ENCODE peak calls at places on chromosomes 3 and 15, in ten cellular contexts. Q is psoas muscle, W is fibroblast of the aortic adventitia, X is epithelial cell of esophagus, U is adrenal gland, A is mucosa of descending colon, P is dorsolateral prefrontal cortex, S is cardiac muscle cell, N is left lung, I is PC-9. E is an unnamed sample.

GRCh38 chr15:71237456-71238188 is 122.4 kb downstream of the THSD4 start:
- DNase-seq in Q (peak; percentile 26), W (peak; percentile 98), X (peak; percentile 99), U (peak; percentile 52), A (peak; percentile 81), P (peak; percentile 71), S (peak; percentile 15), N (no peak), I (peak; percentile 77), E (peak; percentile 97)

GRCh38 chr15:62464705-62465104 is 299.6 kb upstream of the C2CD4B start:
- DNase-seq in Q (no peak), W (peak; percentile 61), X (no peak), U (no peak), A (no peak), P (no peak), S (no peak), N (no peak), I (no peak), E (peak; percentile 63)

GRCh38 chr3:74066456-74066855 is 441.7 kb upstream of the PDZRN3 start:
- DNase-seq in Q (no peak), W (no peak), X (no peak), U (peak; percentile 6), A (no peak), P (no peak), S (no peak), N (no peak), I (no peak), E (no peak)

GRCh38 chr3:66398228-66399025 is 102.4 kb downstream of the LRIG1 start:
- DNase-seq in Q (no peak), W (no peak), X (peak; percentile 86), U (no peak), A (no peak), P (peak; percentile 7), S (no peak), N (peak; percentile 36), I (no peak), E (no peak)

GRCh38 chr3:3134750-3135448 is 8.2 kb downstream of the TRNT1 start:
- DNase-seq in Q (no peak), W (no peak), X (peak; percentile 36), U (no peak), A (no peak), P (peak; percentile 47), S (no peak), N (no peak), I (no peak), E (peak; percentile 49)

GRCh38 chr15:55829826-55830225 is 86.9 kb upstream of the PRTG start:
- DNase-seq in Q (no peak), W (no peak), X (peak; percentile 69), U (no peak), A (no peak), P (no peak), S (no peak), N (no peak), I (no peak), E (no peak)

GRCh38 chr3:51968175-51968681 is 974 bp upstream of the PCBP4 start:
- DNase-seq in Q (peak; percentile 34), W (no peak), X (no peak), U (peak; percentile 26), A (peak; percentile 45), P (no peak), S (peak; percentile 63), N (peak; percentile 60), I (no peak), E (no peak)

GRCh38 chr3:197520311-197521276 is 35.2 kb downstream of the BDH1 start:
- DNase-seq in Q (no peak), W (no peak), X (peak; percentile 80), U (no peak), A (peak; percentile 85), P (peak; percentile 74), S (no peak), N (peak; percentile 76), I (no peak), E (peak; percentile 44)

GRCh38 chr3:193788189-193788946 is 195.4 kb downstream of the OPA1 start:
- DNase-seq in Q (peak; percentile 50), W (peak; percentile 58), X (peak; percentile 61), U (peak; percentile 70), A (peak; percentile 62), P (peak; percentile 45), S (peak; percentile 86), N (no peak), I (no peak), E (peak; percentile 80)

GRCh38 chr3:29751647-29752263 is 470.9 kb downstream of the RBMS3 start:
- DNase-seq in Q (no peak), W (no peak), X (no peak), U (no peak), A (no peak), P (no peak), S (no peak), N (peak; percentile 62), I (no peak), E (no peak)

GRCh38 chr15:81511160-81511559 is 137.1 kb upstream of the TMC3 start:
- DNase-seq in Q (no peak), W (peak; percentile 91), X (peak; percentile 40), U (no peak), A (no peak), P (no peak), S (no peak), N (no peak), I (no peak), E (no peak)
- TF ChIP-seq CTCF in Q (no peak), W (no peak), X (no peak), U (no peak), A (no peak), P (no peak), S (no peak), N (no peak), I (no peak), E (no peak)

DNA sequence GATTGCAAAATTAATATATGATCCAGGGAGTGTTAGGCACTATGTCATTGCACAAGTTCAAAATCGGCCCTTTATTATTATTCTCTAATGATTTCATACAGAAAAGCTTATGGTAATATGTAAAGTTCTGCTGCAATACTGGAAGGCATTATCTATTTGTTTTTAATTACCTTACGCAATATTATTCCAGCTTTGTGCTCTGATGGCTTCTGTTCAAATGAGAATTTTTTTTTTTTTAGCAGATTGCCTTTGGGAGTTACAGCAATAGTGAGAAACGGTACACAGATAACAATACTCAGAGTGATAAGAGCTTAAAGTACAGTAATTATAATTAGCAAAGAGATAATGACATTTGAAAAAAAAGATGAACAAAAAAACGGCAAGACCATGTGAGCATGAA is 602.2 kb upstream of the ALCAM start:
- DNase-seq in Q (no peak), W (no peak), X (no peak), U (no peak), A (no peak), P (no peak), S (no peak), N (no peak), I (no peak), E (peak; percentile 6)
- H3K4me3 ChIP-seq in Q (no peak overlapping the region), W (no peak overlapping the region), X (no peak overlapping the region), U (no peak overlapping the region), A (no peak overlapping the region), P (no peak overlapping the region), S (no peak overlapping the region), N (no peak overlapping the region), I (no peak overlapping the region), E (no peak overlapping the region)

DNA sequence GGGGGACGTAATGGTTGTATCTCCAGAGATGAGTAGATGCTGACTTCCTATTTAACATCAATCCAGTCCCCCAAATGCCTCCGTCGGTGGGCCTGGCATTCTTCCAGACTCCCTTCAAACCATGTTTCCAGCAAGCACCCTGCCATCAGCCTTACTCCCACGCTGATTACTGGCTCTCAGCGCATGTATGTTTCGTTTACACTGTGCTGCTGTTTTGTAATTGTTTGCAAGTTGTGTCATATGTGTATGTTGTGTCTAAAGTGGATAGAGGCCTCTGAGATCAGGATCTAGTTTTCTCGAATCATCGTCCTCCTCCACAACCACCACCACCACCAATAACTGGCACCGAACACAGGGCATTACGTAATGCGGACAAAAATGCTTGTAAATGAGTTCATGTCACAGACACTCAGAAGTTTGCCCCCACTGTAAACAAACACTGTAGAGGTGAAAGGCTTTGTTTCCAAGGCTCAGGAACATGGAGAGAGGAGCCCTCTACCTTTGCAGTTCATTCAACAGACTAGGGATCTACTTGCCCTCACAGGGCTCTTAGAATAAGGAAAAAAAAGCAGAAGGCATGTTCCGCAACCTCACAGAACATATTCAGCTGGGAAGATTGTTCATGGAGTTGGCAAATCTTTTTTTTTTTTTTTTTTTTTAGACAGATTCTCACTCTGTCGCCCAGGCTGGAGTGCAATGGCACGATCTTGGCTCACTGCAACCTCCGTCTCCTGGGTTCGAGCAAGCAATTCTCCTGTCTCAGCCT is 46.1 kb upstream of the SEMA4B start:
- DNase-seq in Q (no peak), W (peak; percentile 10), X (peak; percentile 75), U (no peak), A (no peak), P (no peak), S (no peak), N (no peak), I (peak; percentile 81), E (peak; percentile 56)
- TF ChIP-seq CTCF in Q (no peak), W (no peak), X (no peak), U (no peak), A (no peak), P (no peak), S (no peak), N (no peak), I (no peak), E (no peak)

GRCh38 chr15:39013262-39013661 is 448.6 kb upstream of the RASGRP1 start:
- DNase-seq in Q (no peak), W (no peak), X (no peak), U (no peak), A (no peak), P (no peak), S (no peak), N (no peak), I (no peak), E (no peak)

GRCh38 chr15:39014682-39015081 is 450.1 kb upstream of the RASGRP1 start:
- DNase-seq in Q (no peak), W (no peak), X (no peak), U (no peak), A (no peak), P (no peak), S (no peak), N (no peak), I (no peak), E (no peak)

GRCh38 chr15:39009740-39010139 is 445.1 kb upstream of the RASGRP1 start:
- DNase-seq in Q (no peak), W (no peak), X (no peak), U (no peak), A (no peak), P (no peak), S (no peak), N (no peak), I (no peak), E (no peak)
- H3K4me3 ChIP-seq in Q (no peak overlapping the region), W (no peak overlapping the region), X (no peak overlapping the region), U (no peak overlapping the region), A (no peak overlapping the region), P (no peak overlapping the region), S (no peak overlapping the region), N (no peak overlapping the region), I (no peak overlapping the region), E (no peak overlapping the region)

DNA sequence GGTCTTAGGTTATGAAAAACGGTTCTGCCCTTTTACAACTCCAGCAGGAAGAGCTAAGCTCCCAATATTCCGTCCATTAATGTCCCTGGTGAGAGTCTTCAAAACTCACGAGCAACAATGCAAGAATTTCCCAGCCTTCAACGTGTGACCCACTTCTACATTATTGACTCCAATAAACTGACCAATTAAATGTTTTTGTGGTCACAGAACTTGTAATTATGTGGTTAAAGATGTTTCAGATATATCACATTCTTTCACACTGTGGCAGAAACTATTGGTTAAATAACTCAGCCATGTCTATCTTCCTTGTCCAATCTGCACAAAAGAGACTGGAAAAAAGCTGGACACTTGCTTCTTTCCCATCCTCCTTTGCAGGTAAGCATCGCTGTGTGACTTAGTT is 286.6 kb upstream of the ADAMTS9 start:
- DNase-seq in Q (no peak), W (no peak), X (no peak), U (no peak), A (no peak), P (no peak), S (no peak), N (no peak), I (peak; percentile 41), E (no peak)
- TF ChIP-seq CTCF in Q (no peak), W (no peak), X (no peak), U (no peak), A (no peak), P (no peak), S (no peak), N (no peak), I (no peak), E (no peak)